ENCODE peak calls at places on chromosome 5, in seven cellular contexts. W is transverse colon, X is sigmoid colon, Q is upper lobe of left lung, G is H1, L is spleen, S is Panc1. F is an unnamed sample.

GRCh38 chr5:64939772-64940510 is 171.2 kb downstream of the CWC27 start:
- DNase-seq in Q (peak; percentile 77), S (no peak), W (peak; percentile 16), X (peak; percentile 63), G (no peak), L (peak; percentile 44), F (no peak)

GRCh38 chr5:128674837-128675446 is 136.9 kb upstream of the FBN2 start:
- DNase-seq in S (peak; percentile 15), X (no peak), L (no peak), G (no peak), Q (peak; percentile 26), W (peak; percentile 52), F (no peak)

GRCh38 chr5:54388411-54388810 is 67.1 kb upstream of the HSPB3 start:
- DNase-seq in L (no peak), S (no peak), X (peak; percentile 64), W (no peak), G (no peak), Q (no peak), F (no peak)

GRCh38 chr5:73693573-73694061 is 67.6 kb downstream of the ARHGEF28 start:
- DNase-seq in Q (no peak), S (peak; percentile 28), X (no peak), L (no peak), G (peak; percentile 7), W (peak; percentile 17), F (no peak)

GRCh38 chr5:168655316-168655715 is 76.1 kb upstream of the PANK3 start:
- DNase-seq in Q (no peak), G (no peak), L (no peak), X (no peak), W (no peak), S (no peak), F (no peak)

GRCh38 chr5:117089001-117089400 is 514.4 kb upstream of the SEMA6A start:
- DNase-seq in G (no peak), W (no peak), S (no peak), Q (no peak), L (no peak), X (no peak), F (no peak)

GRCh38 chr5:173594061-173594460 is 22.4 kb downstream of the BOD1 start:
- DNase-seq in L (no peak), X (no peak), Q (no peak), W (no peak), G (no peak), S (no peak), F (no peak)

GRCh38 chr5:135569755-135570452 is 8.9 kb downstream of the CXCL14 start:
- DNase-seq in W (peak; percentile 18), Q (peak; percentile 48), X (no peak), S (no peak), L (peak; percentile 66), G (no peak), F (no peak)

GRCh38 chr5:154369682-154370081 is 76.1 kb upstream of the SAP30L start:
- DNase-seq in S (no peak), L (no peak), Q (no peak), X (no peak), G (no peak), W (no peak), F (no peak)

GRCh38 chr5:33490071-33490665 is 49.4 kb downstream of the TARS1 start:
- DNase-seq in S (no peak), Q (no peak), L (no peak), G (no peak), X (no peak), W (no peak), F (no peak)

GRCh38 chr5:137095597-137095996 is 403.5 kb downstream of the SPOCK1 start:
- DNase-seq in X (no peak), W (no peak), L (no peak), S (no peak), Q (no peak), G (no peak), F (no peak)

GRCh38 chr5:37133939-37134338 is 115.2 kb downstream of the CPLANE1 start:
- DNase-seq in Q (no peak), X (no peak), W (no peak), G (no peak), L (no peak), S (no peak), F (no peak)

GRCh38 chr5:96999856-97000255 is 64.0 kb downstream of the LNPEP start:
- DNase-seq in G (no peak), L (no peak), X (no peak), W (no peak), Q (no peak), S (no peak), F (no peak)

GRCh38 chr5:116572375-116573278 is 2.0 kb downstream of the SEMA6A start:
- DNase-seq in G (no peak), X (peak; percentile 76), L (peak; percentile 82), W (peak; percentile 56), Q (no peak), S (no peak), F (peak; percentile 84)

GRCh38 chr5:116402235-116402634 is 172.4 kb downstream of the SEMA6A start:
- DNase-seq in W (no peak), Q (no peak), X (no peak), L (no peak), G (no peak), S (no peak), F (no peak)

GRCh38 chr5:102554728-102555127 is 55.9 kb upstream of the SLCO6A1 start:
- DNase-seq in S (no peak), X (no peak), L (no peak), W (no peak), G (no peak), Q (no peak), F (no peak)

GRCh38 chr5:62731011-62731410 is 152.4 kb downstream of the LRRC70 start:
- DNase-seq in X (no peak), L (no peak), W (no peak), Q (peak; percentile 23), S (no peak), G (no peak), F (no peak)

GRCh38 chr5:124651663-124652513 is 94.6 kb downstream of the ZNF608 start:
- DNase-seq in S (no peak), Q (peak; percentile 86), L (peak; percentile 92), G (no peak), W (peak; percentile 86), X (peak; percentile 91), F (peak; percentile 86)
- TF ChIP-seq POLR2AphosphoS5 in S (peak; percentile 23), Q (peak; percentile 75), L (peak; percentile 90), G (peak; percentile 54), W (peak; percentile 89), X (peak; percentile 94), F (no peak)

GRCh38 chr5:24026288-24026687 is 518.9 kb downstream of the PRDM9 start:
- DNase-seq in L (no peak), W (no peak), X (no peak), Q (no peak), S (no peak), G (no peak), F (no peak)
- H3K4me3 ChIP-seq in L (no peak overlapping the region), W (no peak overlapping the region), X (no peak overlapping the region), Q (no peak overlapping the region), S (no peak overlapping the region), G (no peak overlapping the region), F (no peak overlapping the region)

DNA sequence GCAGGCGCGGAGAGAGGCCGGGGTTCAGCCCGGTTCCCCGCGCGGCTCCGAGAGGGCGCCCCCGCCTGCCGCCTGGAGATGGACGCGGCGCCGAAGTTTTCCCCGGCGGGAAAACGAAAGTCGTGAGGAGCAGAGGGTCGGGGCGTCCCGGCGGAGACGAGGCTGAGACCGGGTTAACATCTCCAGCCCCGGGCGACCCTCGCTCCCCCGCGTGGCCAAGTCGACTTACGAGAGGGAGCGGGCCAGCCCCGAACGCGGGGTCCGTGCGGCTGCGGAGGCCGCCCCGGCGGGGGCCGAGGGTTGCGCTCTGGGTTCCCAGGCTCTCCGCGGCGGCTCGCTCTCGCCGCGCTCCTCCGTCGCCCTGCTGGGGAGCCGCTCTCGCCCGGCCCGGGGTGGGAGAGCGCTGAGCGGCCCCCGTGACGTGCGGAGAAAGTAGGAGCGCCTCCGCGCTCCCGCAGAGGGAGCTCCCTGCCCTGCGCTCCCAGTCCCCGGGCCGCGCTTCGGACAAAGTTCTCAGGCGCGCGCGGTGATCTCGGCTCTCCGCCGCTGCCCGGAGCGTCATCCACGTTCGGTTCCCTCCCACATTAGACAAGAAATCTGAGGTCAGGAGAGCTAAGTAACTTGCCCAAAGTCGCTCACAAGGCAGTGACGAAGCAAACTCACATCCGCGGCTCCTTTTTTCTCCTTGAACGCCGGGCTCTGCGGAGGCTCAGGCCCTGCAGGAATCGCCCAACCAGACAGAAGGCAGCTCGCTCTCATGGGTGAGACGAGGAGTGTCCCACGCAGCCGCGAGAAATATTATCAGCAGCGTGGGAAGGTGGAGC is 1.1 kb upstream of the GCNT4 start:
- DNase-seq in G (no peak), L (peak; percentile 85), X (peak; percentile 71), Q (peak; percentile 51), S (no peak), W (peak; percentile 63), F (peak; percentile 68)
- H3K27ac ChIP-seq in G (peak overlapping the region; percentile 35), L (peak overlapping the region; percentile 90), X (peak overlapping the region; percentile 96), Q (peak overlapping the region; percentile 91), S (peak overlapping the region; percentile 51), W (peak overlapping the region; percentile 78), F (peak overlapping the region; percentile 86)

DNA sequence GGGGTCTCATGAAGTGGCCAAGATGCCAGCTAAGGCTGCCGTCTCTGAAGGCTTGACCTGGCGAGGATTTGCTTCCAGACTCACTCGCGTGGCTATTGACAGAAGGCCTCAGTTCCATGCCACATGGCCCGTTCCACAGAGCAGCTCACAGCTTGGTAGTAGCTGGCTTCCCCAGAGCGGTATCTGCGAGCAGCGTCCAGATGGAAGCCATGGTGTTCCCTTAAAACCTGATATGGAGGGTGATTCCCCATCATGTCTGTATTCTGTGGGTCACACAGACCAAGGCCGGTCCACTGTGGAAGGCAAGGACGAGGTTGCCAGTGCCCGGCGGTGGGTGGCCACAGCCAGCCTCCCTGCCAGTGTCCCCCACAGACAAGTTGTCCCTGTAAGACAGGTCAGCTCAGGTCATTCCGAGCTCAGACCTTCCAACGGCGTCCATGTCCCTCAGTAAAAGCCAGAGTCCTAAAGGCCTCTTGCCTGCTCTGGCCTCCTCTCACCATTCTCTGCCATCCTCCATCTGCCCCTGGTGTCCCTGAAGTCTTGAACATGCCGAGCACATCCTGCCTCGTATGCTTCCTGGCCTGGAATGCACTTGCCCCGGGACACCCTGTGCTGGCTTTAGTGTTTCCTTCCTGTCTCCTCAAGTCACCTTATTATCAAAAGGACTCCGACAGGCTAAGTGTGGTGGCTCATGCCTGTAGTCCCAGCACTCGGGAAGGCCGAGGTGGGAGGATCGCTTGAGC is 61.3 kb upstream of the LRRTM2 start:
- DNase-seq in X (no peak), W (no peak), Q (peak; percentile 36), S (no peak), L (peak; percentile 74), G (no peak), F (no peak)
- TF ChIP-seq POLR2AphosphoS5 in X (no peak), W (no peak), Q (peak; percentile 90), S (no peak), L (peak; percentile 81), G (peak; percentile 14), F (no peak)

DNA sequence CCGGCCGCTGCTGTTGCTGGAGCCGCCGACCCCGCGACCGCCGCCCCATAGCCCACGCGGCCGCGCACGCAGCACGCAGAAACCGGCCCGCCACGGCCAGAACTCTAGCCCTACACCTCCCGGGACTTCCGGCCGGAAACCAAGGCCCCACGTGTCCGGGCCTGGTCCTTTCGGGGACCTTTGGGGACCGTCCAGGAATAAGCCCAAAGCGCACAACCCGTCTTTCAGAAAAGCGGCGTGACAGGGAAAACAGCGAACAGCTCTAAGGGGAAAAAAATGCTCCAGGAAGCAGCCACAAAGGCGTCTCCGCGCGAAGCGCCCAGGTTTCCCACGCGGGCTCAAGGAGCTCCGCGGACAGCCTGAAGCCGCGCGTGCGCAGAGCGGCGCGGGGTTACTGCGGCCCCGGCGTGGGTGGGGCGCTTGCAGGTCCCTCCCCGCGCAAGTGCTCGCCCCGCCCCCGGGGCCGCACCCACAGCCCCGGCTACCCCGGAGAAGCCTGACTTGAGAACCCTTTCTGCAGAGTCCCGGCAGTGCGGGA is at the start of the genes NSUN2 and SRD5A1:
- DNase-seq in L (peak; percentile 99), W (peak; percentile 94), Q (peak; percentile 96), S (peak; percentile 85), X (peak; percentile 95), G (peak; percentile 76), F (peak; percentile 93)
- H3K4me3 ChIP-seq in L (peak within 1 kb of the TSS; percentile 94), W (peak within 1 kb of the TSS; percentile 89), Q (peak within 1 kb of the TSS; percentile 75), S (peak within 1 kb of the TSS; percentile 100), X (peak within 1 kb of the TSS; percentile 79), G (peak within 1 kb of the TSS; percentile 91), F (peak within 1 kb of the TSS; percentile 94)

GRCh38 chr5:179755022-179755421 is 22.4 kb downstream of the MAML1 start:
- DNase-seq in L (no peak), S (no peak), Q (no peak), X (no peak), G (no peak), W (no peak), F (no peak)
- H3K27ac ChIP-seq in L (no peak overlapping the region), S (no peak overlapping the region), Q (no peak overlapping the region), X (no peak overlapping the region), G (no peak overlapping the region), W (peak overlapping the region; percentile 13), F (no peak overlapping the region)

F was measured in suprapubic skin.